ENCODE peak calls at places on chromosomes 13 and 19, in eight cellular contexts. One of them, this sample, is unnamed.

GRCh38 chr13:30667014-30667413 is 49.3 kb downstream of the USPL1 start:
- DNase-seq in iPS-NIHi11: no peak
- DNase-seq in brain microvascular endothelial cell: no peak
- DNase-seq in RWPE1: no peak
- DNase-seq in stimulated activated CD4-positive, alpha-beta T cell treated with anti-CD3 and anti-CD28 coated beads, Interleukin-2, amount 100 ng/mL, for 48 hours: no peak
- DNase-seq in fibroblast of mammary gland: no peak
- DNase-seq in heart right ventricle: no peak
- DNase-seq in KG1: no peak
- DNase-seq in this sample: no peak

GRCh38 chr13:41788552-41788951 is 172.4 kb downstream of the VWA8 start:
- DNase-seq in heart right ventricle: no peak
- DNase-seq in brain microvascular endothelial cell: no peak
- DNase-seq in iPS-NIHi11: no peak
- DNase-seq in KG1: no peak
- DNase-seq in fibroblast of mammary gland: no peak
- DNase-seq in RWPE1: peak
- DNase-seq in stimulated activated CD4-positive, alpha-beta T cell treated with anti-CD3 and anti-CD28 coated beads, Interleukin-2, amount 100 ng/mL, for 48 hours: no peak
- DNase-seq in this sample: no peak

GRCh38 chr13:67048793-67049150 is 181.4 kb downstream of the PCDH9 start:
- DNase-seq in brain microvascular endothelial cell: peak
- DNase-seq in stimulated activated CD4-positive, alpha-beta T cell treated with anti-CD3 and anti-CD28 coated beads, Interleukin-2, amount 100 ng/mL, for 48 hours: no peak
- DNase-seq in heart right ventricle: no peak
- DNase-seq in RWPE1: no peak
- DNase-seq in KG1: no peak
- DNase-seq in fibroblast of mammary gland: peak
- DNase-seq in iPS-NIHi11: no peak
- DNase-seq in this sample: peak

GRCh38 chr13:69857188-69857821 is 250.3 kb upstream of the ATXN8OS start:
- DNase-seq in stimulated activated CD4-positive, alpha-beta T cell treated with anti-CD3 and anti-CD28 coated beads, Interleukin-2, amount 100 ng/mL, for 48 hours: no peak
- DNase-seq in RWPE1: peak
- DNase-seq in iPS-NIHi11: peak
- DNase-seq in brain microvascular endothelial cell: no peak
- DNase-seq in heart right ventricle: no peak
- DNase-seq in KG1: peak
- DNase-seq in fibroblast of mammary gland: peak
- DNase-seq in this sample: peak

GRCh38 chr19:40442328-40443130 is 1.6 kb downstream of the SERTAD3 start:
- DNase-seq in iPS-NIHi11: no peak
- DNase-seq in KG1: no peak
- DNase-seq in heart right ventricle: no peak
- DNase-seq in stimulated activated CD4-positive, alpha-beta T cell treated with anti-CD3 and anti-CD28 coated beads, Interleukin-2, amount 100 ng/mL, for 48 hours: no peak
- DNase-seq in fibroblast of mammary gland: no peak
- DNase-seq in RWPE1: no peak
- DNase-seq in brain microvascular endothelial cell: no peak
- DNase-seq in this sample: no peak

GRCh38 chr13:62185631-62186256 is 770.1 kb upstream of the PCDH20 start:
- DNase-seq in stimulated activated CD4-positive, alpha-beta T cell treated with anti-CD3 and anti-CD28 coated beads, Interleukin-2, amount 100 ng/mL, for 48 hours: no peak
- DNase-seq in iPS-NIHi11: peak
- DNase-seq in heart right ventricle: no peak
- DNase-seq in fibroblast of mammary gland: no peak
- DNase-seq in brain microvascular endothelial cell: no peak
- DNase-seq in KG1: no peak
- DNase-seq in RWPE1: no peak
- DNase-seq in this sample: no peak

GRCh38 chr13:29713841-29714240 is 118.4 kb upstream of the SLC7A1 start:
- DNase-seq in heart right ventricle: no peak
- DNase-seq in brain microvascular endothelial cell: peak
- DNase-seq in fibroblast of mammary gland: peak
- DNase-seq in RWPE1: peak
- DNase-seq in iPS-NIHi11: peak
- DNase-seq in KG1: no peak
- DNase-seq in stimulated activated CD4-positive, alpha-beta T cell treated with anti-CD3 and anti-CD28 coated beads, Interleukin-2, amount 100 ng/mL, for 48 hours: no peak
- DNase-seq in this sample: no peak

GRCh38 chr19:55620951-55621672 is 3.3 kb downstream of the ZNF784 start:
- DNase-seq in iPS-NIHi11: no peak
- DNase-seq in fibroblast of mammary gland: no peak
- DNase-seq in stimulated activated CD4-positive, alpha-beta T cell treated with anti-CD3 and anti-CD28 coated beads, Interleukin-2, amount 100 ng/mL, for 48 hours: no peak
- DNase-seq in RWPE1: no peak
- DNase-seq in heart right ventricle: no peak
- DNase-seq in KG1: no peak
- DNase-seq in brain microvascular endothelial cell: no peak
- DNase-seq in this sample: no peak

GRCh38 chr19:35937345-35938281 is 1.4 kb downstream of the LRFN3 start:
- DNase-seq in fibroblast of mammary gland: no peak
- DNase-seq in RWPE1: no peak
- DNase-seq in KG1: no peak
- DNase-seq in stimulated activated CD4-positive, alpha-beta T cell treated with anti-CD3 and anti-CD28 coated beads, Interleukin-2, amount 100 ng/mL, for 48 hours: no peak
- DNase-seq in brain microvascular endothelial cell: no peak
- DNase-seq in iPS-NIHi11: no peak
- DNase-seq in heart right ventricle: no peak
- DNase-seq in this sample: no peak

GRCh38 chr13:113630296-113630695 is 27.7 kb downstream of the ATP4B start:
- DNase-seq in iPS-NIHi11: no peak
- DNase-seq in heart right ventricle: peak
- DNase-seq in fibroblast of mammary gland: no peak
- DNase-seq in brain microvascular endothelial cell: no peak
- DNase-seq in KG1: no peak
- DNase-seq in RWPE1: no peak
- DNase-seq in stimulated activated CD4-positive, alpha-beta T cell treated with anti-CD3 and anti-CD28 coated beads, Interleukin-2, amount 100 ng/mL, for 48 hours: no peak
- DNase-seq in this sample: no peak

GRCh38 chr13:26914624-26915023 is 154.0 kb upstream of the GPR12 start:
- DNase-seq in KG1: no peak
- DNase-seq in brain microvascular endothelial cell: no peak
- DNase-seq in stimulated activated CD4-positive, alpha-beta T cell treated with anti-CD3 and anti-CD28 coated beads, Interleukin-2, amount 100 ng/mL, for 48 hours: no peak
- DNase-seq in heart right ventricle: no peak
- DNase-seq in fibroblast of mammary gland: no peak
- DNase-seq in RWPE1: peak
- DNase-seq in iPS-NIHi11: no peak
- DNase-seq in this sample: peak

This sample was measured in AG10803.